ENCODE peak calls at places on chromosomes 6 and 20, in four cellular contexts. T is neural progenitor cell, H is adrenal gland, I is colonic mucosa. K is an unnamed sample.

GRCh38 chr6:139376604-139377218 is 2.3 kb upstream of the CITED2 start:
- DNase-seq in I (peak), T (peak), H (peak), K (peak)

GRCh38 chr6:32886674-32887383 is 32.8 kb downstream of the PSMB9 start:
- DNase-seq in I (no peak), T (no peak), H (peak), K (no peak)

GRCh38 chr6:16731503-16732018 is 29.7 kb downstream of the ATXN1 start:
- DNase-seq in H (no peak), I (no peak), T (no peak), K (no peak)

GRCh38 chr20:11790047-11790446 is 127.6 kb upstream of the BTBD3 start:
- DNase-seq in I (no peak), H (no peak), T (no peak), K (no peak)

GRCh38 chr20:1005452-1006027 is 3.4 kb upstream of the RSPO4 start:
- DNase-seq in H (no peak), T (peak), I (peak), K (no peak)

GRCh38 chr6:7996538-7997225 is 67.5 kb downstream of the BLOC1S5 start:
- DNase-seq in I (no peak), T (no peak), H (no peak), K (no peak)

GRCh38 chr6:163406320-163406719 is 8.2 kb upstream of the QKI start:
- DNase-seq in T (no peak), I (no peak), H (no peak), K (no peak)

GRCh38 chr6:105374010-105374420 is 28.9 kb downstream of the PREP start:
- DNase-seq in T (no peak), I (peak), H (no peak), K (no peak)

GRCh38 chr6:6722195-6722594 is 133.7 kb downstream of the LY86 start:
- DNase-seq in I (peak), H (no peak), T (no peak), K (no peak)

GRCh38 chr20:25499031-25499430 is 86.3 kb downstream of the NINL start:
- DNase-seq in I (no peak), T (no peak), H (no peak), K (no peak)

GRCh38 chr20:37677969-37678610 is 15.7 kb upstream of the CTNNBL1 start:
- DNase-seq in I (no peak), T (no peak), H (no peak), K (no peak)

GRCh38 chr6:46172176-46172575 is 1.4 kb upstream of the ENPP5 start:
- DNase-seq in I (no peak), H (no peak), T (no peak), K (no peak)

GRCh38 chr6:155510879-155511278 is 55.2 kb upstream of the NOX3 start:
- DNase-seq in T (no peak), I (no peak), H (no peak), K (no peak)

GRCh38 chr20:5309971-5310370 is 6.8 kb downstream of the PROKR2 start:
- DNase-seq in T (no peak), H (no peak), I (no peak), K (no peak)

GRCh38 chr20:47269309-47270165 is 87.0 kb downstream of the ZMYND8 start:
- DNase-seq in H (no peak), I (no peak), T (no peak), K (no peak)

GRCh38 chr6:163427498-163428254 is 13.2 kb downstream of the QKI start:
- DNase-seq in I (no peak), T (peak), H (no peak), K (no peak)

GRCh38 chr6:123091091-123091895 is 95.3 kb downstream of the CLVS2 start:
- DNase-seq in I (no peak), T (no peak), H (no peak), K (peak)

GRCh38 chr6:140475086-140475485 is 1100.6 kb upstream of the CITED2 start:
- DNase-seq in I (no peak), H (no peak), T (no peak), K (no peak)

GRCh38 chr6:12767016-12767415 is 50.4 kb downstream of the PHACTR1 start:
- DNase-seq in I (no peak), T (no peak), H (no peak), K (no peak)

GRCh38 chr20:3659492-3660261 is 3.5 kb downstream of the GFRA4 start:
- DNase-seq in H (no peak), T (no peak), I (no peak), K (peak)

GRCh38 chr20:16785221-16785620 is 37.1 kb downstream of the OTOR start:
- DNase-seq in I (no peak), T (no peak), H (no peak), K (no peak)

GRCh38 chr6:113634352-113635163 is 222.6 kb upstream of the MARCKS start:
- DNase-seq in H (no peak), I (no peak), T (no peak), K (no peak)

DNA sequence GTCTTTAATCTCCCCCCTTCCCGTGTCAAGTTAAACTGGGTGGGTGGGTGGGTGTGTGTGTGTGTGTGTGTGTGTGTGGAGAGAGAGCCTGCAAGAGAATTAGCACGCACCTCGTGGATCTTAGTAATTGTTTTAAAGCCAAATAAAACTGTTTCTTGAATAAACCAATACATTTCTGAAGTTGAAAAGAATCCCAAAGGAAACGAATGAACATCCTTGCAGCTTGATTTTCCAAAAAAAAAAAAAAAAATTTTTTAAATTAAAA is 374 bp upstream of the BICRAL start:
- DNase-seq in H (no peak), T (no peak), I (no peak), K (no peak)
- H3K27ac ChIP-seq in H (peak), T (no peak), I (peak), K (peak)

DNA sequence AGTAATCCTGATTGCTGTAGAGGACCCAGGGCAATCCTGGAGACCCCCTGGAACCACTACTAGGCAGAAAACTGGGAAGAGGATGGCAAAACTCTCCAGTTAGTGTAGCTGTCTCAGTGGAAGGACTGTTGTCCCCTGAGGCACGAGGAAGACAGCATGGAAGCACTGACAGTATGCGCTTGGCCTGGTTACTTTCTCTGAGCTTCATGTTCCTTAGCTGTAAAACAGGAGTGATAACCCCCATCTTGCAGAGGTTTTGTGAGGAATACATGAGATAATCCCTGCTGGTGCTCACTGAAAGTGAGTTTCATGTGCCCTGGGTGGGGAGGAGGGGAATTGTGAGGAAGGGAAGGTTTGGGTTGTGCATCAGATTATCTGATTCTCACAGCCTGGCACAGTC is 3.2 kb downstream of the NT5E start:
- DNase-seq in I (no peak), T (no peak), H (no peak), K (no peak)
- H3K27ac ChIP-seq in I (no peak), T (no peak), H (no peak), K (no peak)

GRCh38 chr6:52284131-52284459 is 447 bp downstream of the MCM3 start:
- DNase-seq in T (peak), I (peak), H (peak), K (peak)

GRCh38 chr6:52286798-52287432 is 2.4 kb upstream of the MCM3 start:
- DNase-seq in H (peak), I (peak), T (peak), K (peak)

GRCh38 chr6:52283111-52283510 is 1.4 kb downstream of the MCM3 start:
- DNase-seq in I (no peak), H (no peak), T (no peak), K (no peak)

GRCh38 chr6:52284460-52285173 is at the start of gene MCM3:
- DNase-seq in I (peak), H (peak), T (peak), K (peak)

GRCh38 chr6:52285174-52286068 is 879 bp upstream of the MCM3 start:
- DNase-seq in H (no peak), I (no peak), T (peak), K (no peak)
- H3K27ac ChIP-seq in H (no peak), I (peak), T (no peak), K (no peak)

DNA sequence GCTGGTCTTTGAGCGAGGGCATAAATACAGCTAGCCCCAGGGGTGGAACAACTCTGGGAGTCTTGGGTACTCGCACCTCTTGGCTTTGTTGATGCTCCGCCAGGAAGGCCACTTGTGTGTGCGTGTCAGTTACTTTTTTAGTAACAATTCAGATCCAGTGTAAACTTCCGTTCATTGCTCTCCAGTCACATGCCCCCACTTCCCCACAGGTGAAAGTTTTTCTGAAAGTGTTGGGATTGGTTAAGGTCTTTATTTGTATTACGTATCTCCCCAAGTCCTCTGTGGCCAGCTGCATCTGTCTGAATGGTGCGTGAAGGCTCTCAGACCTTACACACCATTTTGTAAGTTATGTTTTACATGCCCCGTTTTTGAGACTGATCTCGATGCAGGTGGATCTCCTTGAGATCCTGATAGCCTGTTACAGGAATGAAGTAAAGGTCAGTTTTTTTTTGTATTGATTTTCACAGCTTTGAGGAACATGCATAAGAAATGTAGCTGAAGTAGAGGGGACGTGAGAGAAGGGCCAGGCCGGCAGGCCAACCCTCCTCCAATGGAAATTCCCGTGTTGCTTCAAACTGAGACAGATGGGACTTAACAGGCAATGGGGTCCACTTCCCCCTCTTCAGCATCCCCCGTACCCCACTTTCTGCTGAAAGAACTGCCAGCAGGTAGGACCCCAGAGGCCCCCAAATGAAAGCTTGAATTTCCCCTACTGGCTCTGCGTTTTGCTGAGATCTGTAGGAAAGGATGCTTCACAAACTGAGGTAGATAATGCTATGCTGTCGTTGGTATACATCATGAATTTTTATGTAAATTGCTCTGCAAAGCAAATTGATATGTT is 19.2 kb downstream of the IRF4 start:
- DNase-seq in I (no peak), T (no peak), H (no peak), K (no peak)
- H3K27ac ChIP-seq in I (no peak), T (no peak), H (no peak), K (no peak)

GRCh38 chr6:150894935-150895686 is 29.6 kb downstream of the MTHFD1L start:
- DNase-seq in H (no peak), I (no peak), T (peak), K (no peak)
- H3K27ac ChIP-seq in H (no peak), I (no peak), T (no peak), K (no peak)

DNA sequence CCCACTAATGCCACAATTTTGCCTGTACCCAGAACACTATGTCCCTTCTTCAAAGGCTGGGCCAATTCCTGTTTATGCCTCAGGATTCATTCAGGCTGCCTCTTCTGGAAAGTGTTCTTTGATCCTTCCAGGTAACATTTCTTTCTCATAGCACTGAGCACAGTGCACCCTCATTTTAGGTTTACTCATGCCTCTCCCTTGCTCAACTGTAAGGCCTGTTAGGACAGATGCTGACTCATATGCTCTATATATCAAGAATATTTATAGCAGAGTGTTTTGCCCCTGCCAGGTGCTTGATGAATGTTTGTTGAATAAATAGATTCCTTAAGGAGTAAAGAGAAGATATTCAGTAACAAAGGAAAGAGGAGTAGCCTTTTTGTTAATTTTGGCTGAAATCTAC is 263.9 kb downstream of the PHF3 start:
- DNase-seq in H (no peak), T (no peak), I (no peak), K (no peak)
- H3K27ac ChIP-seq in H (no peak), T (no peak), I (no peak), K (peak)

DNA sequence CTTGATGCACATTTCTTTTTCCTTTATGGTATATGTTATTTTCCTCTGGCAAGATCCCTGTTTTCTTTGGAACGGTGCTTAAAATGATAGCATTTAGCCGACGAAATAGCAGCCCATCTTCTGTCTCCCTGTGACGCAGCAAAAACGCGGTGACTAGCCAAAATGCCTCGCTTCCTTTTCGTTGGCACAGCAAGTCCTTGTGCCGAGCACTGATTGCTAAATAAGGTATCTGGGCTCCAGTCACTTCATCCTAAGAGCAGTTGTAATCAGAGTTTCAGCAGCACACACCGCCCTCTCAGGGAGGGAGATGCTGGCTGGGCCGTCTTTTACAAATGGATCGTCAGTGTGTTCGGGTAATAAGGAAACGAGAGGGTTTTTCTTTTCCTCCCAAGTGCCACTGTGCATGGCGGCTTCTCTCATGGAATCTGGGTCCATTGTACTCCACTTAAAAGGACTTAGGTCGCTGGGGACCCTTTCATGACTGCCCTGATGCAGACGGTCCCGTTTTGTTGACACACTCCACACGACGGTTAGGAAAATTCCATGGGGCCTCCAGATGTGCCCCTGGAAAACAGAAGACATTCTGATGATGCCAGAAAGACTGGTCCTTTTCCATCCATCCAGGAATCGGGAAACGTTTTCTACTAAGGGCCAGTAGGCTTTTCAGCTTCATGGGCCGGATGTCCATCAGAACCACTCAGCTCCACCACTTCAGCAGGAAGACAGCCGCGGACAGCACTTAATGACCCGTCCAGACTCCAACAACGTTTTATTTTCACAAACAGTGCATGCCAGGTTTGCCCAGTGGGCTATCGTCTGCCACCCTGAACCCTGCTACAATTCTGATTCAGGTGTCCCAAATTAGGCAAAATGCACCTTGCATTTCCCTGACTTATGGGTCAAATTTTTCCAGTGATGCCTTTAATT is 185.5 kb downstream of the CDH4 start:
- DNase-seq in H (no peak), I (no peak), T (peak), K (no peak)
- H3K27ac ChIP-seq in H (no peak), I (no peak), T (peak), K (no peak)

DNA sequence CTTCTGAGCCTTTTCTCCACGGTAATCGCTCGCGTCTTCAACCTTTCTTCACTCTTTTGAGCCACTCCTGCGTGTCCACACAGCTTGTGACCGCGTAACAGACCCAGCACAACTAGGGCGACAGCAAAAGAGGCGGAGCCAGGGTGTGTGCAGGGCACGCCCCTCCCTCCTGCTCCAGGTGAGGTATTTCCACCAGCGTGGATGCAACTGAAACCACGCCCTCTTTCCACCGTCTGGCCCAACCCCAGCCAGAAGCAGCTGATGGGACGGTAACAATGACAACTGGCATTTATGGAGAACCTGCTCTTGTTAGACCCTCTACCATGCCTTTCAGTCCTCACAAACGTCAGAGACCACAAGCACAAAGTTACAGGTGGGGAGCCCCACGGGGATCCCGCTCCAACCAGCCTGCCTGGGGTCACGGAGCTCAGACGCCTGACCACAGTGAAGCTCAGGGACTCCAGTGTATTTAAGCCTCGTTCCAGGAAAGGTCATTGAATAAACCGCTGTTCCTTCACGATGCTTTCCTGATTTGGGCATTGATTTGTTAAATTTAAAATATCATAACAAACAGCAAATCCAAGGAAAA is 2.0 kb downstream of the PXDC1 start:
- DNase-seq in I (peak), T (no peak), H (no peak), K (no peak)
- H3K27ac ChIP-seq in I (peak), T (no peak), H (peak), K (peak)

GRCh38 chr6:168029459-168030217 is 32.2 kb downstream of the KIF25 start:
- DNase-seq in T (no peak), H (no peak), I (peak), K (no peak)

GRCh38 chr6:168030218-168030693 is 32.8 kb downstream of the KIF25 start:
- DNase-seq in I (no peak), T (no peak), H (no peak), K (no peak)

GRCh38 chr6:168032383-168032760 is 34.9 kb downstream of the KIF25 start:
- DNase-seq in H (no peak), T (peak), I (peak), K (no peak)

GRCh38 chr6:168030881-168031280 is 33.4 kb downstream of the KIF25 start:
- DNase-seq in I (no peak), H (no peak), T (no peak), K (no peak)

GRCh38 chr6:168031411-168032382 is 34.2 kb downstream of the KIF25 start:
- DNase-seq in I (peak), H (no peak), T (no peak), K (no peak)
- H3K27ac ChIP-seq in I (peak), H (no peak), T (no peak), K (peak)

GRCh38 chr6:81997091-81997926 is 244.8 kb upstream of the TENT5A start:
- DNase-seq in H (no peak), I (no peak), T (no peak), K (no peak)
- H3K27ac ChIP-seq in H (no peak), I (no peak), T (no peak), K (no peak)